ENCODE peak calls at places on chromosomes 13 and 19, in four cellular contexts. L is activated T-cell treated with anti-CD3 and anti-CD28 coated beads, Interleukin-2, amount 50 U/mL, for 4 hours; S is activated naive CD8-positive, alpha-beta T cell treated with anti-CD3 and anti-CD28 coated beads, Interleukin-2, amount 50 U/mL, for 24 hours; T is kidney epithelial cell. V is an unnamed sample.

GRCh38 chr13:99663908-99664307 is 162.6 kb downstream of the TM9SF2 start:
- DNase-seq in L (no peak), S (no peak), T (no peak), V (no peak)

GRCh38 chr19:43784251-43784980 is 3.6 kb upstream of the KCNN4 start:
- DNase-seq in L (peak; percentile 58), S (peak; percentile 72), T (peak; percentile 76), V (peak; percentile 62)

GRCh38 chr19:9306443-9306842 is 3.2 kb downstream of the ZNF699 start:
- DNase-seq in L (no peak), S (no peak), T (no peak), V (no peak)

GRCh38 chr13:42275506-42275905 is 3.6 kb downstream of the AKAP11 start:
- DNase-seq in L (no peak), S (no peak), T (no peak), V (no peak)

GRCh38 chr19:47022140-47022536 is 2.5 kb downstream of the NPAS1 start:
- DNase-seq in L (no peak), S (no peak), T (no peak), V (no peak)

GRCh38 chr19:38429055-38429810 is 3.2 kb upstream of the RASGRP4 start:
- DNase-seq in L (no peak), S (peak; percentile 27), T (no peak), V (no peak)

GRCh38 chr19:58395220-58395978 is at the start of gene RNF225:
- DNase-seq in L (no peak), S (no peak), T (no peak), V (no peak)

GRCh38 chr19:48737360-48737998 is 2.9 kb downstream of the RASIP1 start:
- DNase-seq in L (no peak), S (no peak), T (no peak), V (no peak)

GRCh38 chr19:1223018-1223855 is 14.6 kb downstream of the CBARP start:
- DNase-seq in L (no peak), S (peak; percentile 47), T (no peak), V (no peak)